ENCODE peak calls at places on chromosomes 12 and 14, in nine cellular contexts. W is mammary epithelial cell, M is neural progenitor cell, B is neuronal stem cell, X is HepG2, O is PC-3, L is GM23248, E is IMR-90, G is K562. Q is an unnamed sample.

GRCh38 chr12:119061208-119061796 is 80.0 kb downstream of the SRRM4 start:
- DNase-seq in M (peak; percentile 89), X (peak; percentile 27), W (peak; percentile 12), B (peak; percentile 80), E (peak; percentile 7), L (peak; percentile 47), G (peak; percentile 51), O (peak; percentile 65), Q (peak; percentile 43)

GRCh38 chr12:12239127-12239526 is 27.7 kb downstream of the LRP6 start:
- DNase-seq in X (no peak), G (no peak), B (no peak), M (no peak), L (no peak), W (no peak), O (no peak), E (no peak), Q (no peak)

GRCh38 chr14:90388437-90388836 is 8.4 kb upstream of the CALM1 start:
- DNase-seq in M (peak; percentile 60), L (peak; percentile 87), B (no peak), W (peak; percentile 80), O (peak; percentile 93), E (peak; percentile 90), G (no peak), X (no peak), Q (peak; percentile 84)

GRCh38 chr12:70691018-70691672 is 53.9 kb upstream of the PTPRB start:
- DNase-seq in O (no peak), M (no peak), E (peak; percentile 65), X (no peak), B (no peak), W (no peak), G (no peak), L (peak; percentile 43), Q (peak; percentile 40)

GRCh38 chr12:57619434-57620244 is 8.4 kb downstream of the ARHGEF25 start:
- DNase-seq in M (peak; percentile 69), L (no peak), B (no peak), E (no peak), O (no peak), G (no peak), X (no peak), W (no peak), Q (no peak)

GRCh38 chr14:36517242-36518030 is 2.6 kb downstream of the NKX2-1 start:
- DNase-seq in E (no peak), G (no peak), X (no peak), M (peak; percentile 60), W (no peak), O (no peak), L (no peak), B (no peak), Q (no peak)

GRCh38 chr12:65670775-65671174 is 153.5 kb upstream of the HMGA2 start:
- DNase-seq in O (peak; percentile 69), L (peak; percentile 56), B (no peak), G (no peak), W (peak; percentile 99), M (no peak), X (no peak), E (peak; percentile 65), Q (no peak)

GRCh38 chr12:12976366-12976765 is 23.7 kb downstream of the HEBP1 start:
- DNase-seq in W (peak; percentile 92), X (no peak), G (no peak), L (peak; percentile 98), M (no peak), E (peak; percentile 96), O (peak; percentile 90), B (no peak), Q (peak; percentile 90)

GRCh38 chr14:32724864-32725550 is 213.7 kb upstream of the NPAS3 start:
- DNase-seq in L (peak; percentile 81), E (peak; percentile 28), B (no peak), W (peak; percentile 40), G (no peak), O (peak; percentile 7), M (no peak), X (no peak), Q (peak; percentile 81)

GRCh38 chr14:44783899-44784298 is 177.8 kb downstream of the KLHL28 start:
- DNase-seq in B (no peak), G (no peak), E (no peak), M (no peak), X (no peak), O (no peak), L (no peak), W (no peak), Q (no peak)

GRCh38 chr12:11615481-11615880 is 34.0 kb upstream of the ETV6 start:
- DNase-seq in L (no peak), E (no peak), G (no peak), X (no peak), B (no peak), O (no peak), M (no peak), W (no peak), Q (no peak)

GRCh38 chr12:69836015-69836414 is 11.0 kb downstream of the MYRFL start:
- DNase-seq in X (no peak), E (no peak), B (no peak), W (no peak), M (no peak), O (no peak), G (no peak), L (no peak), Q (no peak)

GRCh38 chr12:40646456-40646855 is 45.8 kb upstream of the CNTN1 start:
- DNase-seq in X (no peak), L (no peak), G (no peak), M (no peak), E (no peak), W (no peak), B (no peak), O (no peak), Q (peak; percentile 12)

GRCh38 chr12:3989218-3989550 is 116.0 kb upstream of the PARP11 start:
- DNase-seq in E (no peak), M (no peak), B (no peak), W (no peak), L (no peak), G (no peak), X (no peak), O (no peak), Q (no peak)

GRCh38 chr14:82359201-82359600 is 825.5 kb upstream of the SEL1L start:
- DNase-seq in L (no peak), O (no peak), G (no peak), X (no peak), E (no peak), M (no peak), B (no peak), W (no peak), Q (no peak)

GRCh38 chr14:82354126-82354525 is 820.5 kb upstream of the SEL1L start:
- DNase-seq in G (no peak), B (no peak), E (no peak), X (no peak), M (no peak), L (no peak), O (no peak), W (no peak), Q (no peak)
- H3K4me1 ChIP-seq in G (no peaks in the 10 kb centered on the region), B (no peaks in the 10 kb centered on the region), E (no peaks in the 10 kb centered on the region), X (no peaks in the 10 kb centered on the region), M (no peaks in the 10 kb centered on the region), L (no peaks in the 10 kb centered on the region), O (no peaks in the 10 kb centered on the region), W (no peaks in the 10 kb centered on the region), Q (no peaks in the 10 kb centered on the region)

DNA sequence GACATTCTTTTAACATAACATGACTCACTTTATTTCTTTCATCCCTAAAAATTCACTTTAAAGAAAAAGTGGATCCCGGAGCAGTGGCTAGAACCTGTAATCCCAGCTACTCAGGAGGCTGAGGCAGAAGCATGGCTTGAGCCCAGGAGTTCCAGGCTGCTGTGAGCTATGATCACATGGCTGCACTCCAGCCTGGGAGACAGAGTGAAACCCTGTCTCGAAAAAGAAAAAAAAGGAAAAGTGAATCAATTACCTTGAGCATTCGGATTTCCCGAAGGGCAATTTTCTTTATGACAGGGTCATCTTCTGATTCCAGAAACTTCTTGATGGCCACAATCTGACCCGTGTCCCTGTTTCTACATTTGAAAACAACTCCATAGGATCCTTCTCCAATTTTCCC is 1.2 kb downstream of the CDKL1 start:
- DNase-seq in X (no peak), L (peak; percentile 59), B (no peak), G (no peak), M (no peak), O (peak; percentile 29), W (no peak), E (no peak), Q (no peak)
- H3K9ac ChIP-seq in X (no peak overlapping the region), L (peak overlapping the region; percentile 89), B (no peak overlapping the region), G (peak overlapping the region; percentile 2), M (no peak overlapping the region), O (peak overlapping the region; percentile 95), W (no peak overlapping the region), E (no peak overlapping the region), Q (peak overlapping the region; percentile 81)

GRCh38 chr12:51871126-51871525 is 16.8 kb upstream of the ANKRD33 start:
- DNase-seq in W (no peak), O (no peak), G (no peak), M (no peak), B (no peak), X (no peak), E (no peak), L (no peak), Q (no peak)
- H3K4me3 ChIP-seq in W (no peak overlapping the region), O (no peak overlapping the region), G (no peak overlapping the region), M (no peak overlapping the region), B (no peak overlapping the region), X (no peak overlapping the region), E (no peak overlapping the region), L (no peak overlapping the region), Q (no peak overlapping the region)

DNA sequence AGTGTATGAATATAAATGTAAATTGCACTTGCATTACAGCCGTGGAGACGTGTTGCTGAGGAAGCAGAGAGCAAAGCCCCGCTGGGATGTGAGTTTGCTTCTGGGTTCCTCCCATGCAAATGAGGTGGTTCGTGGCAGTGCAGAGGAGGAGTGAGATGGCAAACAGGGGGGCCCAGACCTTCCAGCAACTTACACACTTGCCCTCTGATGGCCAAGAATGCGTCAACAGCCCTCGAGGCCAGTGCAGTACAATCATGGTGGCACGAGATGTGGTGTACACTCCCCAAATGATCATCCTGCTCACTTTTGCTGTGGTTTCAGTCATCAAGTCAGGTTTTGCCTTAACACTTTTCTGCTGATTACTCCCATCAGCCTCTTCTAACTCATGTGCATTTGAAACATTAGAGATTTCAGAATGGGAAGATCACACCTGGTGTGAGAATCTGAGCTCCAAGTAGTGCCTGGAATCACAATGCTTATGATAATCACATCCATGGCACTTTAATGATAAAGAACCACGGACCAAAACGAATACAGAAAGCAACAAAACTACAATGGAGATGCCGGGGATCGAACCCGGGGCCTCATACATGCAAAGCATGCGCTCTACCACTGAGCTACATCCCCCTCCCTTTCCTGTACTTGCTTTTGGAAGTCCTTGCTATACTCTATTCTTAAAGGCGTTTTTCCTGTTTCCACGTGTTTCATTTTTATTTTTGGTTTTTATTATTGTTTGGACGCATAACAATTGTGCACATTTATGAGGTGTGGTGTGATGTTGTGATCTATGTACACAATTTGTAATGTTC is 7.0 kb upstream of the UBC start:
- DNase-seq in L (peak; percentile 63), O (peak; percentile 81), E (peak; percentile 66), X (peak; percentile 65), G (peak; percentile 30), W (peak; percentile 74), M (peak; percentile 69), B (no peak), Q (peak; percentile 78)
- H3K4me1 ChIP-seq in L (peaks cover 52% of the 10 kb centered on the region), O (peaks cover 51% of the 10 kb centered on the region), E (peaks cover 14% of the 10 kb centered on the region), X (peaks cover 55% of the 10 kb centered on the region), G (peaks cover 25% of the 10 kb centered on the region), W (peaks cover 34% of the 10 kb centered on the region), M (peaks cover 44% of the 10 kb centered on the region), B (peaks cover 21% of the 10 kb centered on the region), Q (peaks cover 26% of the 10 kb centered on the region)

GRCh38 chr14:99570542-99571302 is 33.3 kb downstream of the CCDC85C start:
- DNase-seq in O (no peak), W (no peak), B (no peak), G (no peak), M (peak; percentile 75), L (no peak), E (no peak), X (no peak), Q (no peak)
- H3K9ac ChIP-seq in O (no peak overlapping the region), W (no peak overlapping the region), B (no peak overlapping the region), G (peak overlapping the region; percentile 45), M (no peak overlapping the region), L (no peak overlapping the region), E (no peak overlapping the region), X (peak overlapping the region; percentile 3), Q (no peak overlapping the region)

GRCh38 chr14:28756896-28757570 is 9.6 kb upstream of the FOXG1 start:
- DNase-seq in B (no peak), O (peak; percentile 63), E (peak; percentile 54), L (peak; percentile 77), X (peak; percentile 72), M (peak; percentile 80), W (peak; percentile 37), G (peak; percentile 9), Q (peak; percentile 64)
- H3K4me3 ChIP-seq in B (no peak overlapping the region), O (peak overlapping the region; percentile 42), E (peak overlapping the region; percentile 13), L (peak overlapping the region; percentile 36), X (no peak overlapping the region), M (peak overlapping the region; percentile 28), W (no peak overlapping the region), G (no peak overlapping the region), Q (no peak overlapping the region)